ENCODE peak calls at places on chromosomes 4 and X, in seven cellular contexts. One of them, this sample, is unnamed.

GRCh38 chrX:12958059-12958458 is 16.9 kb upstream of the TMSB4X start:
- DNase-seq in fibroblast of pulmonary artery: no peak
- DNase-seq in A549: no peak
- DNase-seq in tibial nerve: no peak
- DNase-seq in AG04449: no peak
- DNase-seq in cardiac fibroblast: no peak
- DNase-seq in uterus: no peak
- DNase-seq in this sample: no peak

GRCh38 chr4:142977182-142977581 is 131.1 kb upstream of the INPP4B start:
- DNase-seq in fibroblast of pulmonary artery: no peak
- DNase-seq in A549: no peak
- DNase-seq in tibial nerve: no peak
- DNase-seq in AG04449: no peak
- DNase-seq in cardiac fibroblast: no peak
- DNase-seq in uterus: no peak
- DNase-seq in this sample: no peak

GRCh38 chr4:90246841-90247240 is 119.6 kb downstream of the CCSER1 start:
- DNase-seq in fibroblast of pulmonary artery: no peak
- DNase-seq in A549: no peak
- DNase-seq in tibial nerve: no peak
- DNase-seq in AG04449: no peak
- DNase-seq in cardiac fibroblast: no peak
- DNase-seq in uterus: no peak
- DNase-seq in this sample: no peak

GRCh38 chr4:169160825-169161224 is 109.9 kb downstream of the SH3RF1 start:
- DNase-seq in fibroblast of pulmonary artery: peak; percentile 37
- DNase-seq in A549: no peak
- DNase-seq in tibial nerve: no peak
- DNase-seq in AG04449: no peak
- DNase-seq in cardiac fibroblast: peak; percentile 45
- DNase-seq in uterus: peak; percentile 23
- DNase-seq in this sample: peak; percentile 47

GRCh38 chr4:186765673-186766546 is 42.3 kb upstream of the FAT1 start:
- DNase-seq in fibroblast of pulmonary artery: peak; percentile 14
- DNase-seq in A549: peak; percentile 35
- DNase-seq in tibial nerve: no peak
- DNase-seq in AG04449: no peak
- DNase-seq in cardiac fibroblast: peak; percentile 20
- DNase-seq in uterus: no peak
- DNase-seq in this sample: no peak

GRCh38 chrX:41317487-41318208 is 16.3 kb upstream of the DDX3X start:
- DNase-seq in fibroblast of pulmonary artery: peak; percentile 65
- DNase-seq in A549: no peak
- DNase-seq in tibial nerve: no peak
- DNase-seq in AG04449: no peak
- DNase-seq in cardiac fibroblast: peak; percentile 63
- DNase-seq in uterus: no peak
- DNase-seq in this sample: peak; percentile 41

GRCh38 chr4:139175647-139176298 is 1.2 kb downstream of the ELF2 start:
- DNase-seq in fibroblast of pulmonary artery: peak; percentile 55
- DNase-seq in A549: no peak
- DNase-seq in tibial nerve: no peak
- DNase-seq in AG04449: no peak
- DNase-seq in cardiac fibroblast: peak; percentile 2
- DNase-seq in uterus: no peak
- DNase-seq in this sample: no peak

GRCh38 chr4:38310446-38311043 is 350.3 kb downstream of the PTTG2 start:
- DNase-seq in fibroblast of pulmonary artery: no peak
- DNase-seq in A549: no peak
- DNase-seq in tibial nerve: no peak
- DNase-seq in AG04449: no peak
- DNase-seq in cardiac fibroblast: no peak
- DNase-seq in uterus: no peak
- DNase-seq in this sample: no peak

GRCh38 chrX:11172413-11172812 is 61.3 kb downstream of the HCCS start:
- DNase-seq in fibroblast of pulmonary artery: no peak
- DNase-seq in A549: no peak
- DNase-seq in tibial nerve: no peak
- DNase-seq in AG04449: no peak
- DNase-seq in cardiac fibroblast: no peak
- DNase-seq in uterus: no peak
- DNase-seq in this sample: no peak

GRCh38 chrX:22433292-22434070 is 160.8 kb downstream of the CBLL2 start:
- DNase-seq in fibroblast of pulmonary artery: peak; percentile 3
- DNase-seq in A549: no peak
- DNase-seq in tibial nerve: no peak
- DNase-seq in AG04449: no peak
- DNase-seq in cardiac fibroblast: peak; percentile 19
- DNase-seq in uterus: peak; percentile 24
- DNase-seq in this sample: no peak

GRCh38 chr4:37439809-37440518 is 195.4 kb downstream of the NWD2 start:
- DNase-seq in fibroblast of pulmonary artery: no peak
- DNase-seq in A549: no peak
- DNase-seq in tibial nerve: no peak
- DNase-seq in AG04449: no peak
- DNase-seq in cardiac fibroblast: no peak
- DNase-seq in uterus: no peak
- DNase-seq in this sample: no peak

GRCh38 chr4:67576538-67576937 is 18.0 kb downstream of the STAP1 start:
- DNase-seq in fibroblast of pulmonary artery: no peak
- DNase-seq in A549: no peak
- DNase-seq in tibial nerve: no peak
- DNase-seq in AG04449: no peak
- DNase-seq in cardiac fibroblast: no peak
- DNase-seq in uterus: no peak
- DNase-seq in this sample: no peak

GRCh38 chrX:15915959-15916703 is 61.5 kb upstream of the AP1S2 start:
- DNase-seq in fibroblast of pulmonary artery: peak; percentile 38
- DNase-seq in A549: no peak
- DNase-seq in tibial nerve: no peak
- DNase-seq in AG04449: no peak
- DNase-seq in cardiac fibroblast: peak; percentile 12
- DNase-seq in uterus: no peak
- DNase-seq in this sample: no peak

GRCh38 chrX:46168254-46168653 is 377.0 kb downstream of the ZNF674 start:
- DNase-seq in fibroblast of pulmonary artery: no peak
- DNase-seq in A549: no peak
- DNase-seq in tibial nerve: no peak
- DNase-seq in AG04449: no peak
- DNase-seq in cardiac fibroblast: no peak
- DNase-seq in uterus: no peak
- DNase-seq in this sample: no peak

GRCh38 chr4:150561338-150561737 is 20.6 kb upstream of the MAB21L2 start:
- DNase-seq in fibroblast of pulmonary artery: no peak
- DNase-seq in A549: no peak
- DNase-seq in tibial nerve: no peak
- DNase-seq in AG04449: no peak
- DNase-seq in cardiac fibroblast: no peak
- DNase-seq in uterus: no peak
- DNase-seq in this sample: no peak

GRCh38 chr4:138241281-138242075 is 671 bp downstream of the SLC7A11 start:
- DNase-seq in fibroblast of pulmonary artery: peak; percentile 54
- DNase-seq in A549: peak; percentile 72
- DNase-seq in tibial nerve: no peak
- DNase-seq in AG04449: no peak
- DNase-seq in cardiac fibroblast: peak; percentile 56
- DNase-seq in uterus: no peak
- DNase-seq in this sample: peak; percentile 49

GRCh38 chr4:182585321-182585720 is 331.9 kb downstream of the DCTD start:
- DNase-seq in fibroblast of pulmonary artery: no peak
- DNase-seq in A549: no peak
- DNase-seq in tibial nerve: no peak
- DNase-seq in AG04449: no peak
- DNase-seq in cardiac fibroblast: no peak
- DNase-seq in uterus: no peak
- DNase-seq in this sample: no peak

GRCh38 chrX:154531626-154532025 is 15.0 kb downstream of the G6PD start:
- DNase-seq in fibroblast of pulmonary artery: peak; percentile 40
- DNase-seq in A549: peak; percentile 64
- DNase-seq in tibial nerve: no peak
- DNase-seq in AG04449: no peak
- DNase-seq in cardiac fibroblast: no peak
- DNase-seq in uterus: no peak
- DNase-seq in this sample: peak; percentile 64

GRCh38 chrX:10620121-10620699 is at the start of gene MID1:
- DNase-seq in fibroblast of pulmonary artery: peak; percentile 85
- DNase-seq in A549: peak; percentile 85
- DNase-seq in tibial nerve: peak; percentile 30
- DNase-seq in AG04449: no peak
- DNase-seq in cardiac fibroblast: peak; percentile 75
- DNase-seq in uterus: peak; percentile 79
- DNase-seq in this sample: peak; percentile 83

GRCh38 chrX:6257025-6257424 is 28.4 kb upstream of the NLGN4X start:
- DNase-seq in fibroblast of pulmonary artery: no peak
- DNase-seq in A549: no peak
- DNase-seq in tibial nerve: no peak
- DNase-seq in AG04449: no peak
- DNase-seq in cardiac fibroblast: no peak
- DNase-seq in uterus: no peak
- DNase-seq in this sample: no peak

GRCh38 chrX:31459361-31459760 is 387.5 kb upstream of the FTHL17 start:
- DNase-seq in fibroblast of pulmonary artery: peak; percentile 45
- DNase-seq in A549: no peak
- DNase-seq in tibial nerve: no peak
- DNase-seq in AG04449: no peak
- DNase-seq in cardiac fibroblast: peak; percentile 52
- DNase-seq in uterus: no peak
- DNase-seq in this sample: peak; percentile 14

GRCh38 chrX:40012039-40012799 is 85.5 kb downstream of the BCOR start:
- DNase-seq in fibroblast of pulmonary artery: peak; percentile 57
- DNase-seq in A549: no peak
- DNase-seq in tibial nerve: no peak
- DNase-seq in AG04449: no peak
- DNase-seq in cardiac fibroblast: peak; percentile 68
- DNase-seq in uterus: peak; percentile 58
- DNase-seq in this sample: peak; percentile 70

GRCh38 chrX:19121898-19122640 is at the start of gene ADGRG2:
- DNase-seq in fibroblast of pulmonary artery: peak; percentile 5
- DNase-seq in A549: peak; percentile 55
- DNase-seq in tibial nerve: no peak
- DNase-seq in AG04449: no peak
- DNase-seq in cardiac fibroblast: peak; percentile 19
- DNase-seq in uterus: no peak
- DNase-seq in this sample: peak; percentile 3

GRCh38 chrX:19122641-19123009 is 357 bp upstream of the ADGRG2 start:
- DNase-seq in fibroblast of pulmonary artery: no peak
- DNase-seq in A549: no peak
- DNase-seq in tibial nerve: no peak
- DNase-seq in AG04449: no peak
- DNase-seq in cardiac fibroblast: no peak
- DNase-seq in uterus: no peak
- DNase-seq in this sample: no peak

DNA sequence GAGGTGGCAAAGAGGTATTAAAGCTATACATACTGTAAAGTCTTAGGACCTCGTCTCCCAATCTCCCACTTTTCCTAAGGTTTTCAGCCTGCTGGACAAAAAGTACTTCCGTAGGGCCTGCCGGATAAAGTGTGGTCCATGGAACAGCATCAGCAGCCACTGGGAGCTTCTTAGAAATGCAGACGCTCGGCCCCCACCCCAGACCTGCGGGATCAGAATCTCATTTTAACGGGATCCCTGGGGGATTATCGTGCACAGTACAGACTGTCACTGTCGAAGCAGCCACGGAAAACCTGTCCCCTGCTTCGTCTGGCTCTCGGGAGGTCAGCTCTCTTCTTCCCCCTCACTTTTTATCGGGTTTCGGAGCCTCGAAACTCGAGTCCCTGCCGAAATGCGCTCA is 802 bp downstream of the ADGRG2 start:
- DNase-seq in fibroblast of pulmonary artery: no peak
- DNase-seq in A549: no peak
- DNase-seq in tibial nerve: no peak
- DNase-seq in AG04449: no peak
- DNase-seq in cardiac fibroblast: no peak
- DNase-seq in uterus: no peak
- DNase-seq in this sample: no peak
- H3K4me3 ChIP-seq in fibroblast of pulmonary artery: no peak overlapping the region
- H3K4me3 ChIP-seq in A549: peak overlapping the region; percentile 77
- H3K4me3 ChIP-seq in tibial nerve: peak overlapping the region; percentile 31
- H3K4me3 ChIP-seq in AG04449: no peak overlapping the region
- H3K4me3 ChIP-seq in cardiac fibroblast: peak overlapping the region; percentile 33
- H3K4me3 ChIP-seq in uterus: no peak overlapping the region
- H3K4me3 ChIP-seq in this sample: no peak overlapping the region

DNA sequence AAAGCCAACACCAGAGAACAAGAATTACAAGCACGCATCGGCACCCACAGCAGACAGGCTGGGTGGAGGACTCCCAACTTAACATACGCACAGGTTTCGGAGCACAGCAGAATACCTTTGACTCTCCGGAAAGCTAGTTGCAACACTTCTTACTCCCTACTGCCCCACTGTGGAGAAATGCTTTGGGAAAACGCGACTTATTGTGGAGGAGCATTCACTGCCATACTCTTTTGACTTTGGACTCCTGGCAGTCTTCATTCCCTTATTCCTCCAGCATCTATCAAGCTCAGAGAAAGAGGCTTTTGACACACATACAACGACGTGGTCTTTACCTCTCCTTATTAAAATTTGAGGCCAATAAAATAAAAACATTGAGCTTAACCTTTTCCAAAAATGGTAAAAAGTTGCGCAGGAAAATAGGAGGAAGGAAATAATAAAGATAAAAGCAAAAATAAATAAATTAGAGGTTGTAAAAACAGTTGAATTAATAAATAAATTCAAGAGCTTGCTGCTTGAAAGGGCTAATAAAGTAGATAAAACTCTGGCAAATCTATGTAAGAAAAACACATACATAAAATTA is 41.4 kb upstream of the GPC3 start:
- DNase-seq in fibroblast of pulmonary artery: peak; percentile 62
- DNase-seq in A549: peak; percentile 40
- DNase-seq in tibial nerve: peak; percentile 19
- DNase-seq in AG04449: no peak
- DNase-seq in cardiac fibroblast: peak; percentile 17
- DNase-seq in uterus: peak; percentile 53
- DNase-seq in this sample: peak; percentile 28
- TF ChIP-seq CTCF in fibroblast of pulmonary artery: peak; percentile 64
- TF ChIP-seq CTCF in A549: peak; percentile 37
- TF ChIP-seq CTCF in tibial nerve: peak; percentile 57
- TF ChIP-seq CTCF in AG04449: peak; percentile 23
- TF ChIP-seq CTCF in cardiac fibroblast: peak; percentile 26
- TF ChIP-seq CTCF in uterus: peak; percentile 53
- TF ChIP-seq CTCF in this sample: peak; percentile 59

DNA sequence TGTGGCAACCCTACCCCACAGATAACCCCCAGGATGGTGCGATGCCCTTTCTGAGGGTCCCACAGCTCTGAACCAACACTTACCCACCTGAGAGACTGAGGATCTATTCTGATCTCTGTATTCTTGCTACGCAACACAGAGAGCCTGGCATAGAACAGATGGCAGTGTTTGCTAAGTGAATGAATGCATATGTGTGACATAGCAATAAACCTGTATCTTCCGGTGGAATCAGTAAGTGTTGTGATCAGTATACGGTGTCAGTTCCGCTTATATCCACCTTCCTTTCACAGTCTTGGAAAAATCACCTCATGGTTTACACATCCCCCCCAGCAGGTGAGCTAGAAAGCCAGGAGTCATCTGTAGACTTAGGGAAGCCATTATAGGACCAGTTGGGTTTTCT is 5.9 kb upstream of the HSD17B10 start:
- DNase-seq in fibroblast of pulmonary artery: no peak
- DNase-seq in A549: no peak
- DNase-seq in tibial nerve: no peak
- DNase-seq in AG04449: no peak
- DNase-seq in cardiac fibroblast: no peak
- DNase-seq in uterus: no peak
- DNase-seq in this sample: no peak
- H3K4me3 ChIP-seq in fibroblast of pulmonary artery: peak overlapping the region; percentile 34
- H3K4me3 ChIP-seq in A549: peak overlapping the region; percentile 46
- H3K4me3 ChIP-seq in tibial nerve: no peak overlapping the region
- H3K4me3 ChIP-seq in AG04449: no peak overlapping the region
- H3K4me3 ChIP-seq in cardiac fibroblast: peak overlapping the region; percentile 44
- H3K4me3 ChIP-seq in uterus: no peak overlapping the region
- H3K4me3 ChIP-seq in this sample: peak overlapping the region; percentile 52

GRCh38 chr4:140567722-140568121 is 1.0 kb downstream of the UCP1 start:
- DNase-seq in fibroblast of pulmonary artery: peak; percentile 4
- DNase-seq in A549: no peak
- DNase-seq in tibial nerve: no peak
- DNase-seq in AG04449: no peak
- DNase-seq in cardiac fibroblast: no peak
- DNase-seq in uterus: no peak
- DNase-seq in this sample: no peak
- TF ChIP-seq CTCF in fibroblast of pulmonary artery: no peak
- TF ChIP-seq CTCF in A549: no peak
- TF ChIP-seq CTCF in tibial nerve: no peak
- TF ChIP-seq CTCF in AG04449: no peak
- TF ChIP-seq CTCF in cardiac fibroblast: no peak
- TF ChIP-seq CTCF in uterus: no peak
- TF ChIP-seq CTCF in this sample: no peak

This sample was measured in fibroblast of villous mesenchyme.